ENCODE peak calls at places on chromosomes 12 and 14, in ten cellular contexts. N is A549; X is CD8-positive, alpha-beta memory T cell; R is aorta; B is psoas muscle; T is hepatocyte; I is tibial nerve; K is mesenchymal stem cell; M is OCI-LY7; G is H9. W is an unnamed sample. For H3K4me1, the result is how much of the 10 kb centered on the place peaks cover.

GRCh38 chr12:15541996-15542631 is 219.8 kb downstream of the PTPRO start:
- DNase-seq in N (no peak), X (no peak), R (peak), B (no peak), T (no peak), I (no peak), K (no peak), M (no peak), G (no peak), W (no peak)

GRCh38 chr12:53493610-53494391 is 5.5 kb downstream of the MAP3K12 start:
- DNase-seq in N (no peak), X (no peak), R (no peak), B (no peak), T (no peak), I (no peak), K (no peak), M (peak), G (no peak), W (no peak)

GRCh38 chr14:22980672-22981089 is 1.7 kb downstream of the AJUBA start:
- DNase-seq in N (peak), X (peak), R (peak), B (peak), T (peak), I (no peak), K (no peak), M (no peak), G (peak), W (peak)

GRCh38 chr12:92624236-92624635 is 78.6 kb upstream of the PLEKHG7 start:
- DNase-seq in N (peak), X (no peak), R (no peak), B (no peak), T (no peak), I (no peak), K (peak), M (no peak), G (no peak), W (peak)

GRCh38 chr12:6550294-6551062 is 5.4 kb downstream of the IFFO1 start:
- DNase-seq in N (no peak), X (no peak), R (no peak), B (no peak), T (no peak), I (no peak), K (no peak), M (no peak), G (no peak), W (no peak)

GRCh38 chr14:59161571-59162175 is 26.8 kb upstream of the DAAM1 start:
- DNase-seq in N (peak), X (no peak), R (no peak), B (no peak), T (peak), I (no peak), K (peak), M (no peak), G (no peak), W (peak)

GRCh38 chr12:76422154-76422877 is 74.1 kb upstream of the BBS10 start:
- DNase-seq in N (no peak), X (no peak), R (no peak), B (no peak), T (no peak), I (no peak), K (no peak), M (no peak), G (no peak), W (no peak)

GRCh38 chr14:61643546-61643945 is 51.8 kb upstream of the HIF1A start:
- DNase-seq in N (no peak), X (no peak), R (no peak), B (no peak), T (no peak), I (no peak), K (peak), M (peak), G (no peak), W (peak)

GRCh38 chr12:87687362-87687761 is 341.8 kb downstream of the C12orf50 start:
- DNase-seq in N (peak), X (no peak), R (no peak), B (no peak), T (peak), I (no peak), K (peak), M (no peak), G (peak), W (no peak)

GRCh38 chr12:66107451-66107915 is 23.1 kb downstream of the LLPH start:
- DNase-seq in N (peak), X (peak), R (no peak), B (peak), T (peak), I (no peak), K (peak), M (peak), G (peak), W (peak)

GRCh38 chr14:97408503-97408902 is 611.3 kb downstream of the VRK1 start:
- DNase-seq in N (no peak), X (no peak), R (no peak), B (no peak), T (no peak), I (no peak), K (no peak), M (no peak), G (no peak), W (no peak)

GRCh38 chr12:112096667-112097066 is 11.9 kb downstream of the NAA25 start:
- DNase-seq in N (peak), X (no peak), R (no peak), B (no peak), T (peak), I (no peak), K (peak), M (no peak), G (no peak), W (peak)

GRCh38 chr14:100872641-100873071 is 30.9 kb downstream of the RTL1 start:
- DNase-seq in N (peak), X (peak), R (peak), B (no peak), T (no peak), I (no peak), K (no peak), M (no peak), G (no peak), W (no peak)

GRCh38 chr14:93748208-93749080 is 39.8 kb downstream of the PRIMA1 start:
- DNase-seq in N (no peak), X (no peak), R (no peak), B (no peak), T (no peak), I (no peak), K (no peak), M (no peak), G (no peak), W (no peak)

GRCh38 chr12:19528750-19529149 is 89.5 kb downstream of the AEBP2 start:
- DNase-seq in N (no peak), X (no peak), R (no peak), B (no peak), T (no peak), I (no peak), K (no peak), M (no peak), G (no peak), W (no peak)

GRCh38 chr12:124570810-124571209 is 3.4 kb upstream of the NCOR2 start:
- DNase-seq in N (no peak), X (no peak), R (no peak), B (no peak), T (no peak), I (no peak), K (no peak), M (no peak), G (no peak), W (no peak)

GRCh38 chr12:130178291-130178690 is 16.0 kb downstream of the FZD10 start:
- DNase-seq in N (no peak), X (no peak), R (no peak), B (no peak), T (no peak), I (no peak), K (no peak), M (no peak), G (no peak), W (no peak)

GRCh38 chr12:48936379-48936979 is 11.2 kb upstream of the FKBP11 start:
- DNase-seq in N (peak), X (peak), R (peak), B (peak), T (peak), I (peak), K (peak), M (peak), G (peak), W (peak)

GRCh38 chr14:73815849-73816816 is 35.5 kb upstream of the PTGR2 start:
- DNase-seq in N (no peak), X (no peak), R (no peak), B (no peak), T (no peak), I (no peak), K (peak), M (no peak), G (no peak), W (no peak)

DNA sequence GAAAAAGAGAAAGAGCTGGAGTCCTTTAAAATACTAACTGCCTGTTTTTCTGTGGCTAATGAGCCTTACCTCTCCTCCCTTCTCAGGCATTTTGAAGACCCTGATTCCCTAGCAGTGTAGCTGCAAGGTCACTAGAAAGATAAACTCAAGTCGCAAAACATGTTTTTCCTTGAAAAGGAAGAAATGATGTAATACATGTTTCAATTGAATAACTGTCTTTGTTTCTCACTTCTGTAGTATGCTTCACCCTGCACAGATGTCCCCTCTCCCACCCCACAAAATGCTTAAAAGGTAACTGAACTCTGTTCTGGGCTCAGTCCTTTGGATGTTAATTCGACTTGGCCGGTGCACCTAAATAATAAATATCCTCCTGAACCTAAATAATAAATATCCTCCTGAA is 1350.3 kb downstream of the TMEM121 start:
- DNase-seq in N (no peak), X (no peak), R (no peak), B (no peak), T (no peak), I (no peak), K (no peak), M (peak), G (no peak), W (no peak)
- H3K27ac ChIP-seq in N (no peak), X (no peak), R (no peak), B (no peak), T (no peak), I (no peak), K (no peak), M (peak), G (no peak), W (no peak)

DNA sequence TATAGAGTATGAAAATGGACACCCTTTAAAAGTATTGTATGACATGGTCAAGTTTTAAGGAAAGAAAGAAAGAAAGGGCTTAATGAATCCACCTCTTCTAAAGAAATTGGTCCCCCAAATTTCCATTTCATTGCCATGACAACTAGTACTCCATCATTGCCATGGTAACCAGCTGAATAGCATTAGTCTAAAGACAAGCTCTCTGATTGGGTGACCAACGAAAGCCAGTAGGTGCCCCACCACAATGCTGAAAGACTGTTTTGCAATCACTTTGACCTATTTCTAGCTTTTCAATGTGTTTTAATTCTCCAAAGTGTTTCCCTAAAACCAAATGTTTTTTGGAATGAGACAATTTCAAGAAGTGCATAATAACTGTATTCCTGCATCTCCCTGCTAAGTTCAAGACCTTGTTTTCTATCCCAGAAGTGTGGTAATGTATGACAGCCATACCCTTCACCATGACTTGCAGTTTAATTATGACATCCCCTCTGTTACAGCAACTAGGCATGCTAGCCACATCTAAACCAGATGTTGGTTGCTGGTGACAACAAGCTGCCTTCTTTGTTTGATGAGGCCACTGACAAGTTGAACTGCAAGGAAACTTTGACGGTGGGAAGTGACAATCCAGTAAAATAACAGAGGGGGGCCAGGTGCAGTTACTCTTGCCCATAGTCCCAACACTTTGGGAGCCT is 46.7 kb downstream of the KICS2 start:
- DNase-seq in N (peak), X (no peak), R (no peak), B (no peak), T (no peak), I (no peak), K (no peak), M (no peak), G (no peak), W (no peak)
- H3K4me1 ChIP-seq in N (under half), X (under half), R (under half), B (under half), T (under half), I (under half), K (under half), M (under half), G (under half), W (under half)

DNA sequence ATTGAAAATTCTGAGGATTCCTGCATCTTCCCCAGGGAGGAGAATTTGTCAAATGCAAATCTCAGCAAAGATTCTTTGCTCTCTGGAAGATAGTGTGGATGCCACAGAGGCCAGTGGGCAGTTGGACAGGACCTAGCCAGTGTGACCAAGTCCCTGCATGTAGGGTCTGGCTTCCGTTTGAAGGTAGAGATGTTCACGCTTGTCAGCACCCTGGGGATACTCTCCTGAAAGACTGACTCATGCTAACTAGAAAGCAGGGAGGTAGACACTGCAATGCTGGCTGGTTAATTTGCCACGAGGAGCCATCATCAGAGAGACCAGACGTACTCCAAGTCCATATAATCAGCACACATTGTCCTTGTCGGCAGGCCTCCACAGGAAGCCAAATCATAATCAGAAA is 130.1 kb downstream of the SAMD4A start:
- DNase-seq in N (no peak), X (no peak), R (no peak), B (no peak), T (no peak), I (no peak), K (no peak), M (no peak), G (no peak), W (peak)
- H3K27ac ChIP-seq in N (no peak), X (no peak), R (peak), B (peak), T (no peak), I (no peak), K (no peak), M (no peak), G (no peak), W (peak)

GRCh38 chr14:91350813-91351507 is 66.7 kb downstream of the CCDC88C start:
- DNase-seq in N (no peak), X (peak), R (no peak), B (no peak), T (no peak), I (no peak), K (no peak), M (peak), G (no peak), W (no peak)
- H3K4me1 ChIP-seq in N (under half), X (half or more), R (under half), B (under half), T (under half), I (under half), K (under half), M (half or more), G (under half), W (under half)

W was measured in foreskin keratinocyte.